ENCODE peak calls at places on chromosome 16, in four cellular contexts. B is lower lobe of right lung, W is heart right ventricle, Q is uterus. I is an unnamed sample.

GRCh38 chr16:83581082-83581481 is 226.7 kb upstream of the HSBP1 start:
- DNase-seq in B (no peak), W (no peak), Q (no peak), I (no peak)

GRCh38 chr16:117381-118365 is 20.8 kb downstream of the NPRL3 start:
- DNase-seq in B (peak; percentile 81), W (peak; percentile 48), Q (no peak), I (peak; percentile 32)

GRCh38 chr16:243348-243747 is 8.7 kb downstream of the FAM234A start:
- DNase-seq in B (no peak), W (no peak), Q (no peak), I (no peak)

GRCh38 chr16:24499193-24499814 is 40.1 kb upstream of the RBBP6 start:
- DNase-seq in B (no peak), W (no peak), Q (no peak), I (no peak)

GRCh38 chr16:24988593-24989338 is 26.4 kb downstream of the ARHGAP17 start:
- DNase-seq in B (no peak), W (no peak), Q (peak; percentile 34), I (no peak)

GRCh38 chr16:57373117-57373947 is 1.0 kb downstream of the CX3CL1 start:
- DNase-seq in B (no peak), W (no peak), Q (no peak), I (no peak)

GRCh38 chr16:30027588-30028437 is 3.3 kb downstream of the TLCD3B start:
- DNase-seq in B (no peak), W (no peak), Q (no peak), I (no peak)

GRCh38 chr16:35411156-35411555 is 1951.7 kb downstream of the TP53TG3F start:
- DNase-seq in B (no peak), W (no peak), Q (no peak), I (no peak)

GRCh38 chr16:70796301-70796700 is 4.7 kb downstream of the VAC14 start:
- DNase-seq in B (no peak), W (no peak), Q (no peak), I (no peak)
- H3K4me1 ChIP-seq in B (peaks cover 20% of the 10 kb centered on the region), W (peaks cover 10% of the 10 kb centered on the region), Q (no peaks in the 10 kb centered on the region), I (peaks cover 4% of the 10 kb centered on the region)

DNA sequence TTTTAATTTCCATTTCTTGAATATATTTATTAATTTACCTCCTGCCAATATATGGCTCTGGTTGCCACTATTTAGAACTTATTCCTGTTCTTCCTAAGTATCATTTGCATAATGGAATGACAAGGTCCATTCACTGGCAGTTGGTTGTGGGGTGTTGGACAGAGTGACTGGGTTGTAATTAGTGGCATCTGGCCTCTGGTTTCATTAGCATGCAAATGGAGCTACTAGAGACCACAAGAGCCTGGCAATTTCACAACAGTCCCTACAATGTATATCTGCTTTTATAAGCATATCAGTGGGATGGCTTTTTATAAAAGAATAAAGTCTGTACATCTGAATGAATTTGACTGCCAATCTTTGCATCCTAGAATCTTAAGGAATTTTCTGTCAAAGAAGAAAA is 1030.9 kb upstream of the CDH8 start:
- DNase-seq in B (no peak), W (no peak), Q (no peak), I (no peak)
- H3K4me1 ChIP-seq in B (no peaks in the 10 kb centered on the region), W (no peaks in the 10 kb centered on the region), Q (no peaks in the 10 kb centered on the region), I (no peaks in the 10 kb centered on the region)

GRCh38 chr16:15654591-15654990 is 4.5 kb downstream of the NDE1 start:
- DNase-seq in B (no peak), W (no peak), Q (no peak), I (no peak)

GRCh38 chr16:15665107-15665506 is 15.1 kb downstream of the NDE1 start:
- DNase-seq in B (no peak), W (no peak), Q (no peak), I (no peak)

GRCh38 chr16:15658149-15658548 is 8.1 kb downstream of the NDE1 start:
- DNase-seq in B (no peak), W (no peak), Q (no peak), I (no peak)

GRCh38 chr16:15658556-15658955 is 8.5 kb downstream of the NDE1 start:
- DNase-seq in B (no peak), W (no peak), Q (no peak), I (no peak)

GRCh38 chr16:15660203-15660601 is 10.2 kb downstream of the NDE1 start:
- DNase-seq in B (no peak), W (no peak), Q (no peak), I (no peak)
- H3K4me1 ChIP-seq in B (peaks cover 14% of the 10 kb centered on the region), W (peaks cover 12% of the 10 kb centered on the region), Q (peaks cover 3% of the 10 kb centered on the region), I (peaks cover 6% of the 10 kb centered on the region)

DNA sequence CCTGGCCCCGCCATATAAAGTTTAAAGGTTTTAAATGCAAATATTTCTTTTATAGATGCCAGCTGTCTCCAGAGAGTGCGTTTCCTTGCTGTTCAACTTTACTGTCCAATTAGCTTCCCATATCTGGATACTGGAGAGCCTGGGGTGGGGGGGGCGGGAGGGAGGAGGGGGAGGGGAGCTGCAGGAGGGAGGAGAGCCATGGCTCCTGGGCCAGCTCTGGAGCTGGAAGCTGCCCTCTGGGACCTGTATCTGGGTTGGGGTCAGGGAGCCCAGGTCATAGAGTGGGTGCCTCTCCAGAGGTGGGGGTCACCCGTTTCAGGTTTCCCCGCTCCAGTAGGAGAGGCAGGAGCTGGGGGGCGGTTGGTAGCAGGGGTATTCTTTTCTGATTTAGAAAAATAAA is 6.2 kb upstream of the GSE1 start:
- DNase-seq in B (no peak), W (no peak), Q (no peak), I (no peak)
- H3K4me1 ChIP-seq in B (peaks cover 71% of the 10 kb centered on the region), W (peaks cover 33% of the 10 kb centered on the region), Q (no peaks in the 10 kb centered on the region), I (peaks cover 18% of the 10 kb centered on the region)